ENCODE peak calls at places on chromosomes 13 and 19, in six cellular contexts. J is uterus, Q is mucosa of descending colon, H is choroid plexus epithelial cell, E is mammary epithelial cell, A is epithelial cell of proximal tubule. G is an unnamed sample.

GRCh38 chr19:39825093-39825463 is 8.9 kb downstream of the DYRK1B start:
- DNase-seq in A (no peak), E (no peak), Q (no peak), J (no peak), H (no peak), G (no peak)

GRCh38 chr13:98509271-98510155 is 67.4 kb downstream of the STK24 start:
- DNase-seq in Q (peak; percentile 80), J (peak; percentile 56), H (peak; percentile 88), E (peak; percentile 87), A (peak; percentile 63), G (no peak)

GRCh38 chr19:29966594-29967249 is 24.7 kb downstream of the URI1 start:
- DNase-seq in A (no peak), E (no peak), Q (no peak), J (no peak), H (peak; percentile 49), G (peak; percentile 35)

GRCh38 chr13:51222510-51223283 is 499 bp downstream of the FAM124A start:
- DNase-seq in E (no peak), A (no peak), H (no peak), J (no peak), Q (no peak), G (no peak)

GRCh38 chr13:23087884-23088283 is 92.9 kb upstream of the SGCG start:
- DNase-seq in H (peak; percentile 10), A (no peak), J (no peak), Q (no peak), E (no peak), G (no peak)

GRCh38 chr19:28665748-28666147 is 547.2 kb downstream of the UQCRFS1 start:
- DNase-seq in A (no peak), H (no peak), Q (no peak), E (no peak), J (no peak), G (no peak)

GRCh38 chr13:36919833-36920611 is at the start of gene SMAD9:
- DNase-seq in Q (peak; percentile 71), A (no peak), E (peak; percentile 30), H (peak; percentile 67), J (peak; percentile 80), G (peak; percentile 9)

GRCh38 chr19:39408392-39409206 is 2.0 kb downstream of the ZFP36 start:
- DNase-seq in E (peak; percentile 61), A (no peak), H (peak; percentile 56), Q (no peak), J (peak; percentile 71), G (peak; percentile 40)

GRCh38 chr13:41720839-41721561 is 239.9 kb downstream of the VWA8 start:
- DNase-seq in A (peak; percentile 78), Q (no peak), E (peak; percentile 73), H (no peak), J (no peak), G (no peak)

GRCh38 chr13:78137404-78138142 is 218.9 kb upstream of the EDNRB start:
- DNase-seq in A (peak; percentile 29), J (no peak), E (peak; percentile 48), Q (no peak), H (peak; percentile 81), G (peak; percentile 67)

GRCh38 chr13:105336706-105337582 is 1198.5 kb downstream of the EFNB2 start:
- DNase-seq in J (no peak), A (no peak), Q (no peak), E (no peak), H (peak; percentile 52), G (no peak)

GRCh38 chr19:42552086-42553065 is 24.1 kb upstream of the CEACAM1 start:
- DNase-seq in H (no peak), Q (peak; percentile 33), E (no peak), J (no peak), A (no peak), G (no peak)

GRCh38 chr13:69010789-69011188 is 1096.8 kb upstream of the ATXN8OS start:
- DNase-seq in E (no peak), J (no peak), A (no peak), H (no peak), Q (no peak), G (no peak)

GRCh38 chr19:35026418-35026817 is 3.9 kb upstream of the SCN1B start:
- DNase-seq in Q (no peak), H (no peak), A (no peak), E (no peak), J (no peak), G (no peak)

GRCh38 chr13:93522486-93522885 is 295.9 kb downstream of the GPC6 start:
- DNase-seq in H (peak; percentile 30), A (no peak), Q (no peak), J (no peak), E (no peak), G (no peak)

GRCh38 chr13:110949628-110950027 is 34.8 kb upstream of the ANKRD10 start:
- DNase-seq in H (no peak), E (no peak), Q (no peak), A (no peak), J (no peak), G (no peak)

GRCh38 chr19:54451331-54451871 is 2.4 kb downstream of the LENG8 start:
- DNase-seq in J (no peak), H (peak; percentile 57), Q (peak; percentile 55), A (no peak), E (no peak), G (no peak)

GRCh38 chr13:108409735-108410134 is 140.2 kb downstream of the TNFSF13B start:
- DNase-seq in Q (no peak), H (no peak), E (no peak), J (no peak), A (no peak), G (no peak)

GRCh38 chr19:41649827-41650226 is 23.0 kb upstream of the CEACAM4 start:
- DNase-seq in A (no peak), Q (no peak), E (no peak), J (no peak), H (no peak), G (no peak)

GRCh38 chr19:13981021-13981420 is 25.1 kb downstream of the RFX1 start:
- DNase-seq in H (no peak), J (no peak), Q (no peak), A (no peak), E (no peak), G (no peak)

GRCh38 chr19:36605101-36605838 is at the start of gene ZNF382:
- DNase-seq in A (no peak), E (peak; percentile 51), J (peak; percentile 54), Q (peak; percentile 82), H (peak; percentile 71), G (no peak)

GRCh38 chr13:23651439-23651838 is 81.2 kb downstream of the TNFRSF19 start:
- DNase-seq in E (no peak), Q (no peak), A (no peak), H (no peak), J (no peak), G (no peak)

GRCh38 chr13:25806304-25806974 is 245.4 kb downstream of the SHISA2 start:
- DNase-seq in J (no peak), A (no peak), H (peak; percentile 21), E (peak; percentile 63), Q (no peak), G (peak; percentile 45)

GRCh38 chr13:111177081-111177711 is 62.1 kb downstream of the ARHGEF7 start:
- DNase-seq in E (peak; percentile 72), A (no peak), H (peak; percentile 88), Q (peak; percentile 66), J (peak; percentile 32), G (no peak)

GRCh38 chr13:51793570-51794273 is 10.2 kb downstream of the DHRS12 start:
- DNase-seq in J (no peak), H (peak; percentile 84), Q (no peak), E (peak; percentile 78), A (no peak), G (no peak)

GRCh38 chr19:888615-889385 is 4.2 kb downstream of the MED16 start:
- DNase-seq in H (no peak), E (no peak), J (no peak), Q (no peak), A (no peak), G (no peak)

GRCh38 chr13:41465215-41465907 is 8.0 kb downstream of the RGCC start:
- DNase-seq in H (peak; percentile 81), E (peak; percentile 81), J (no peak), Q (peak; percentile 87), A (peak; percentile 31), G (peak; percentile 10)

GRCh38 chr19:28482221-28482620 is 730.7 kb downstream of the UQCRFS1 start:
- DNase-seq in Q (no peak), J (no peak), E (peak; percentile 76), H (peak; percentile 29), A (no peak), G (no peak)

GRCh38 chr19:18795540-18795939 is 4.4 kb upstream of the COMP start:
- DNase-seq in J (no peak), Q (no peak), H (no peak), E (no peak), A (no peak), G (no peak)

GRCh38 chr13:74444877-74445479 is 310.8 kb upstream of the KLF12 start:
- DNase-seq in A (no peak), E (peak; percentile 60), J (no peak), Q (no peak), H (peak; percentile 2), G (no peak)

GRCh38 chr19:48470856-48471255 is 1.7 kb downstream of the CYTH2 start:
- DNase-seq in A (no peak), H (no peak), Q (no peak), E (no peak), J (no peak), G (no peak)

GRCh38 chr19:57755031-57755430 is 8.4 kb downstream of the ZNF776 start:
- DNase-seq in H (no peak), J (no peak), E (no peak), A (no peak), Q (no peak), G (no peak)
- H3K4me3 ChIP-seq in H (no peak overlapping the region), J (no peak overlapping the region), E (no peak overlapping the region), A (no peak overlapping the region), Q (no peak overlapping the region), G (no peak overlapping the region)

GRCh38 chr13:46031581-46032263 is 20.8 kb downstream of the ZC3H13 start:
- DNase-seq in J (no peak), Q (no peak), H (peak; percentile 44), E (no peak), A (no peak), G (no peak)

GRCh38 chr13:46035066-46035465 is 17.5 kb downstream of the ZC3H13 start:
- DNase-seq in Q (no peak), J (no peak), E (no peak), H (no peak), A (no peak), G (no peak)

GRCh38 chr13:46032341-46032740 is 20.2 kb downstream of the ZC3H13 start:
- DNase-seq in E (no peak), A (no peak), H (peak; percentile 14), J (no peak), Q (no peak), G (no peak)
- H3K4me3 ChIP-seq in E (no peak overlapping the region), A (no peak overlapping the region), H (no peak overlapping the region), J (no peak overlapping the region), Q (no peak overlapping the region), G (no peak overlapping the region)

DNA sequence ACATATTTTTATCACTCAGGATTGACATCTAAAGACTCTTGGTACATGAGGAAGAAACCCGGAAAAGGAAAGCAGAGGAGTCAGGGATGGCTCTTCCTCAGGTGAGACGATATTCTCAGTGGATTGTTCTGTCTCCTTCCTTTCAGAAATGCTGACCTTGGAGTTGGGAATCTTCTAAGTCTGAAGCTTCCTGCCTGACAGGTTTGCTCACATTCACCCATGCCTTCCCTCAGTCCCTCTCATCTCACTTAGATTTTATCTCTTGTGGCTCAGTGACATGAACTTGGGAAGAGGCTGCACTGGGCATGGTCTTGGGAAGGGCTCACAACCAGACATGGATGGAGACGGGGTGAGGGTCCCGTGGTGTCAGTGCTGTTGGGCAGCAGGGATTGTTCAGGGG is 6.7 kb downstream of the ZNF525 start:
- DNase-seq in H (no peak), Q (no peak), E (no peak), J (no peak), A (no peak), G (no peak)
- H3K4me3 ChIP-seq in H (no peak overlapping the region), Q (no peak overlapping the region), E (no peak overlapping the region), J (no peak overlapping the region), A (no peak overlapping the region), G (no peak overlapping the region)

GRCh38 chr19:6533000-6533328 is 2.1 kb downstream of the TNFSF9 start:
- DNase-seq in H (no peak), J (no peak), Q (no peak), E (no peak), A (no peak), G (no peak)
- H3K4me3 ChIP-seq in H (no peak overlapping the region), J (no peak overlapping the region), Q (no peak overlapping the region), E (peak overlapping the region; percentile 63), A (peak overlapping the region; percentile 96), G (peak overlapping the region; percentile 80)